ENCODE peak calls at places on chromosomes 2 and 18, in eight cellular contexts. N is aorta; T is mesendoderm; C is brain microvascular endothelial cell; W is AG04450; Y is CD4-positive, alpha-beta T cell; Q is PC-9; R is transverse colon. Z is an unnamed sample.
A peak's percentile ranks its signal among the peaks of the same experiment; 100 is the strongest.

GRCh38 chr18:50410894-50411293 is 36.0 kb downstream of the SKA1 start:
- DNase-seq in C (peak; percentile 26), W (no peak), N (no peak), R (no peak), Y (no peak), Q (no peak), T (no peak), Z (no peak)

GRCh38 chr2:10378189-10378588 is 69.9 kb downstream of the ODC1 start:
- DNase-seq in Q (no peak), T (no peak), W (no peak), Y (peak; percentile 8), R (peak; percentile 51), N (no peak), C (no peak), Z (no peak)

GRCh38 chr2:159933727-159934049 is 128.7 kb downstream of the PLA2R1 start:
- DNase-seq in Y (no peak), Q (no peak), T (no peak), W (no peak), R (no peak), C (no peak), N (no peak), Z (no peak)

GRCh38 chr2:74399785-74400184 is 19.7 kb upstream of the DCTN1 start:
- DNase-seq in Y (no peak), Q (no peak), T (peak; percentile 52), C (no peak), W (no peak), N (no peak), R (no peak), Z (no peak)

GRCh38 chr18:21600526-21601410 is at the start of gene ESCO1:
- DNase-seq in W (peak; percentile 95), C (peak; percentile 98), N (peak; percentile 97), T (peak; percentile 99), R (peak; percentile 97), Y (peak; percentile 91), Q (peak; percentile 92), Z (peak; percentile 96)

GRCh38 chr2:9524291-9524690 is 31.3 kb downstream of the ADAM17 start:
- DNase-seq in Y (no peak), T (no peak), Q (no peak), R (no peak), W (no peak), C (no peak), N (no peak), Z (no peak)

GRCh38 chr2:190410171-190410570 is 2.0 kb downstream of the MFSD6 start:
- DNase-seq in Q (no peak), W (no peak), Y (no peak), N (no peak), R (no peak), T (no peak), C (no peak), Z (no peak)

GRCh38 chr2:121974919-121975654 is 219.6 kb downstream of the TSN start:
- DNase-seq in C (peak; percentile 73), Q (peak; percentile 29), Y (no peak), R (peak; percentile 35), N (no peak), W (peak; percentile 45), T (peak; percentile 96), Z (peak; percentile 34)

DNA sequence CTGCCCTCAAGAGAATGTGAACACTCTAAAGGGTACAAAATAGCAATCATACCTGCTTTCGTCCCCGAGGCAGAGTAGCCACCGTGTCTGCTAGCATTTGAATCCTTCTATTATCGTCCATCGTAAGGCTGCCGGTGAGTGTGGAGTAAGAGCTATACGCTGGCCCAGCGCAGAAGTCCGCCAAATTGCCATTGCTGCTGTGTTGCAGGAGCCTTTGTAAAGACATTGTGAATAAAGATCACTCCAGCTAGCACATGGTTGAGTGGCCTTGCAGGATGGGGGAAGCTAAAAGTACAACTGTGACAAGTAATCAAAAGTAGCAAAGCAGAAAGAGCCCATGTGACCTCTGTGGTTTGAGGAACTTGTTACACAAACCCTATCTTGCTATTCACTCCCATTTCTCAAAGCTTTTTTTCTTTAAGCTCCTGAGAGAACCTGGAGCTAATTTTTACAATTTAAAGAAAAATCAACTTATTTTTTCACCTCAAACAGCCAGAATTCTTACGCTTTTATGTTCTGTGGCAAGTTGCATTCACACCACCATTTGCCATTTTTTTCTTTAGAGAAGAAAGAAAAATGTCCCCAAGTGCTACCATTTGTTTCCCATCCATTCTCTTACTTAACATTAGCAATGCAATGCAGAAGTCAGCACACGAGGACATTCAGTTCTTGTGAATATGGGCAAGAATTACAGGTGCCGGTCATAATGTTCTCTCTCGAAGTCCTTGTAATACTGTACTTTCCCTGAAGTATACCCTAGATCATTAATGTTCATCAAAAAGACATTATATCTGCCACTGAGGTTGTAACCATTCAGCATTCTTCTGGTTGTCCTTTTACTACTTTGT is at the start of gene CYTIP:
- DNase-seq in T (no peak), C (no peak), Q (no peak), R (peak; percentile 65), W (no peak), Y (peak; percentile 66), N (no peak), Z (peak; percentile 57)
- H3K27ac ChIP-seq in T (no peak within 1 kb of the TSS), C (no peak within 1 kb of the TSS), Q (no peak within 1 kb of the TSS), R (peak within 1 kb of the TSS; percentile 68), W (no peak within 1 kb of the TSS), Y (peak within 1 kb of the TSS; percentile 97), N (no peak within 1 kb of the TSS), Z (peak within 1 kb of the TSS; percentile 79)

DNA sequence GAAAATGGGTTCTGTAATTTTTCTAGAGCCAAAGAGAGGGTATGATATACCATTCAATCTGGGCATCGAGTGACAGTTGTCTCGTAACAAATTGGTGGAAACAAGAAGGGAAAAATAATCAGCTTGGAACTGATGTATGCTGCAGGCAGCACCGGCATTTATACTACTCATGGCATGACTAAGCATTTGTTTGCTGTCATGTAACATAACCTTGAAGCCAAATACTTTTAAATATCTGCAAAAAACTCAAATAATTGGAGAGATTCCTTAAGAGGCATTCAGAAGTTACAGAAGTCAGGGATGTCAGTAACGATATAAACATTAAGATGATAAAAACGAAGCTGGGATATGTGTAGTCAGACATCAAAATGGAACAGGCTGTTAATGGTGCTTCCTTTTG is 157.3 kb upstream of the MMADHC start:
- DNase-seq in C (no peak), T (no peak), N (no peak), Y (no peak), Q (no peak), R (no peak), W (no peak), Z (no peak)
- H3K27ac ChIP-seq in C (peak overlapping the region; percentile 74), T (no peak overlapping the region), N (no peak overlapping the region), Y (no peak overlapping the region), Q (no peak overlapping the region), R (no peak overlapping the region), W (peak overlapping the region; percentile 59), Z (no peak overlapping the region)

DNA sequence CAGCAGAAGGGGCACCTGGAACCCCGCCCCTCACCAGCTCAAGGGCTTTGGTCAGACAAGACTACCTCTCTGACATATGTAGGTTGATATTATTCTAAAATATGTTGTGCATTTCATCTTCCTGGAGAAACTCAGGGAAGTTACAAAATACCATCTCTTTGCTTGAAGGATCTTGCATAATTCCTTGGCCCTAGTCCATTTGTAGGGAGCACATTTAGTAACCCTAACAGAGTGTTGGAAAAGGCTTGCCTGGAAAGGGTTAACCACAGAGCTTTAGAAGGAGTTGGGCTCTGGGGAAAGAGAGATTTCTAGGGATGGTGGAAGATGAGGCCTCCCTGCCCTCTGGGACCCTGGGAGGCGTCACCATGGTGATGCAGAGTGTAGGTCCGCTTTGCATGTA is 143.0 kb upstream of the SLC1A4 start:
- DNase-seq in W (no peak), R (no peak), C (no peak), N (no peak), Q (no peak), Y (no peak), T (no peak), Z (no peak)
- H3K27ac ChIP-seq in W (no peak overlapping the region), R (no peak overlapping the region), C (no peak overlapping the region), N (no peak overlapping the region), Q (no peak overlapping the region), Y (no peak overlapping the region), T (no peak overlapping the region), Z (no peak overlapping the region)

DNA sequence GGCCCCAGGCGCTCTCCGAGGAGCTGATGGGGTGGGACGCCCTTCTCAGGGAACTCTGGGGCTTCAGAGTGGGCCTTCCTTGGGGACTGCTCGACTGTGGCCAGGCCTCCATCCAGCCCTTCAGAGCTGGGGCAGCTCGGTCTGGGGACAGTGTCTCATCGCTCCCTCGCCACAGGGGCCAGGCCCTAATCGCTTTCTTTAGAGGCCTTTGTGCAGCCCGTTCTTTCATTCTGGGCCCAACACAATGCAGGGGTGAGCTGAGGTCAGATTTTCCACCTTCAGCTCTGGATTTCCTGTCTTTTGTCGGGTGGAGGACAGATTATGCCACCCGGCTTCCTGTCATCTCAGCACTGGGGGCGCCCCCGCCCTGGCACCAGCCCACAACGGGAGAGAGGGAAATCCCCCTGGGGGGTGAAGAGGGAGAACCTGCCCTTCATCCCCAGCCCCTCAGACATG is 25.2 kb downstream of the MYCN start:
- DNase-seq in W (no peak), N (no peak), Q (no peak), C (no peak), R (no peak), Y (no peak), T (no peak), Z (peak; percentile 24)
- H3K27ac ChIP-seq in W (no peak overlapping the region), N (no peak overlapping the region), Q (no peak overlapping the region), C (no peak overlapping the region), R (no peak overlapping the region), Y (peak overlapping the region; percentile 7), T (no peak overlapping the region), Z (no peak overlapping the region)

DNA sequence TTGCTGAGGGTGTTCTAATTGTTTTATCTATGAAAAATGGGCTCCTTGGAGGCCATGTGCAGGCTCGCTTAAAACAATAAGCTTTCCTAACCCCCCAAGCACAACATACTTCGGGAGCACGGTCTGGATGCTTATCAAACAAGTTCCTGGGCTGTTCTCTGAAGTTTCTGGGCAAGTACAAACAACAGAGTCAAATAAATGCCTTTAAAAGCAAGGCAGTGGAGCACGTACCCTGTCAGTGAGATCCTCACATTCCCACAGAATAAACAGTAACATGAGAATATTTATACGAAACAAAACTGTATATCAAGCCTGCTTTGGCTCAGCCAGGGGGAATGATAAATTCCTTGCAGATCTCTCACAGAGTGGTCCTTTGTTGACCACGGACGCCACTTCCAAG is 44.8 kb downstream of the FTCDNL1 start:
- DNase-seq in C (peak; percentile 27), R (no peak), Q (no peak), Y (no peak), N (no peak), W (peak; percentile 68), T (no peak), Z (no peak)
- H3K27ac ChIP-seq in C (no peak overlapping the region), R (no peak overlapping the region), Q (no peak overlapping the region), Y (no peak overlapping the region), N (no peak overlapping the region), W (peak overlapping the region; percentile 61), T (no peak overlapping the region), Z (no peak overlapping the region)

GRCh38 chr2:21330786-21331391 is 207.1 kb downstream of the TDRD15 start:
- DNase-seq in Y (no peak), W (no peak), R (no peak), T (no peak), C (no peak), Q (no peak), N (no peak), Z (no peak)
- H3K27ac ChIP-seq in Y (no peak overlapping the region), W (no peak overlapping the region), R (no peak overlapping the region), T (no peak overlapping the region), C (no peak overlapping the region), Q (no peak overlapping the region), N (no peak overlapping the region), Z (no peak overlapping the region)

DNA sequence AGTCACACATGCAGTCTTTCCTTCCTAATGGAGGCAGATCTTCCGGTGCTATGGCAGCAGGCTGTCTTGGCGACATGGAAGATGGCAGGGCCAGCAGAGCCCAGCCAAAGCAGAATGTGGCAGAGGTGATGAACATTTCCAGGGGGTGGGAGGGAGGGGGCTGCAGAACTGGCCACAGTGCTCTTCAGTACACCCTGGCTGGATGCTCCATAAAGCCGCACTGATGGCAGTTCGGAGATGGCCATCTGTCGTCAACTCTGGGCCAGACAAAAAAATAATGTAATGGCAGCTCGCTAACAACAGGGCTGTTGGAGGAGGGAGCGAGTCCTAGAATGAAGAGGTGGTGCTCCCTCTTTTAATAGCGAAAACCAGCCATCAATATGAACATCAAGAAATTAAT is 271.0 kb downstream of the ZNF521 start:
- DNase-seq in Y (no peak), Q (no peak), W (no peak), C (no peak), R (no peak), T (no peak), N (no peak), Z (no peak)
- H3K27ac ChIP-seq in Y (no peak overlapping the region), Q (no peak overlapping the region), W (no peak overlapping the region), C (no peak overlapping the region), R (no peak overlapping the region), T (no peak overlapping the region), N (no peak overlapping the region), Z (no peak overlapping the region)

Z was measured in stomach.